ENCODE peak calls at places on chromosomes 2 and 18, in nine cellular contexts. K is stimulated activated CD8-positive, alpha-beta memory T cell treated with anti-CD3 and anti-CD28 coated beads, Interleukin-4, amount 100 ng/mL, for 1 hour; G is testis; X is neuronal stem cell; Q is transverse colon; J is IMR-90; H is EL; E is ELR; B is Calu3. D is an unnamed sample.

GRCh38 chr2:18073601-18074000 is 195.1 kb downstream of the KCNS3 start:
- DNase-seq in K (no peak), G (no peak), X (no peak), Q (no peak), J (no peak), H (no peak), E (no peak), B (no peak), D (no peak)

GRCh38 chr18:32427084-32427933 is 43.4 kb downstream of the GAREM1 start:
- DNase-seq in K (no peak), G (no peak), X (no peak), Q (no peak), J (no peak), H (no peak), E (no peak), B (no peak), D (no peak)

GRCh38 chr2:15189236-15189635 is 371.9 kb downstream of the NBAS start:
- DNase-seq in K (no peak), G (peak; percentile 52), X (no peak), Q (no peak), J (peak; percentile 26), H (no peak), E (no peak), B (no peak), D (no peak)

GRCh38 chr2:37851828-37852584 is 73.1 kb upstream of the RMDN2 start:
- DNase-seq in K (no peak), G (no peak), X (no peak), Q (no peak), J (no peak), H (no peak), E (no peak), B (no peak), D (no peak)

GRCh38 chr2:172704072-172704936 is 31.3 kb upstream of the RAPGEF4 start:
- DNase-seq in K (no peak), G (no peak), X (peak; percentile 18), Q (no peak), J (peak; percentile 51), H (peak; percentile 55), E (peak; percentile 67), B (peak; percentile 50), D (no peak)

GRCh38 chr18:36757081-36757480 is 71.7 kb downstream of the TPGS2 start:
- DNase-seq in K (no peak), G (no peak), X (peak; percentile 27), Q (no peak), J (peak; percentile 80), H (peak; percentile 67), E (peak; percentile 78), B (peak; percentile 38), D (no peak)

GRCh38 chr18:22626771-22627170 is 209.1 kb upstream of the CTAGE1 start:
- DNase-seq in K (no peak), G (no peak), X (no peak), Q (no peak), J (no peak), H (no peak), E (no peak), B (no peak), D (no peak)

GRCh38 chr18:67600181-67600631 is 83.7 kb upstream of the DSEL start:
- DNase-seq in K (no peak), G (no peak), X (no peak), Q (no peak), J (peak; percentile 91), H (peak; percentile 89), E (peak; percentile 88), B (peak; percentile 63), D (no peak)

GRCh38 chr18:78106946-78107345 is 857.3 kb downstream of the GALR1 start:
- DNase-seq in K (no peak), G (no peak), X (no peak), Q (no peak), J (no peak), H (no peak), E (no peak), B (no peak), D (no peak)

GRCh38 chr2:221025397-221025796 is 546.7 kb downstream of the EPHA4 start:
- DNase-seq in K (no peak), G (no peak), X (no peak), Q (no peak), J (no peak), H (peak; percentile 4), E (peak; percentile 1), B (no peak), D (no peak)

GRCh38 chr2:205679410-205680009 is 2.8 kb upstream of the NRP2 start:
- DNase-seq in K (no peak), G (no peak), X (no peak), Q (no peak), J (no peak), H (no peak), E (no peak), B (no peak), D (no peak)

GRCh38 chr2:72940786-72941185 is 23.5 kb downstream of the EMX1 start:
- DNase-seq in K (no peak), G (no peak), X (no peak), Q (no peak), J (peak; percentile 81), H (peak; percentile 82), E (no peak), B (no peak), D (no peak)

GRCh38 chr2:104521247-104521646 is 332.7 kb upstream of the POU3F3 start:
- DNase-seq in K (no peak), G (no peak), X (peak; percentile 14), Q (no peak), J (no peak), H (no peak), E (no peak), B (no peak), D (no peak)

GRCh38 chr18:904135-905090 is at the start of gene ADCYAP1:
- DNase-seq in K (no peak), G (peak; percentile 53), X (no peak), Q (no peak), J (no peak), H (no peak), E (peak; percentile 20), B (no peak), D (no peak)

GRCh38 chr2:20592106-20593071 is 58.5 kb downstream of the HS1BP3 start:
- DNase-seq in K (no peak), G (no peak), X (no peak), Q (peak; percentile 5), J (no peak), H (no peak), E (no peak), B (no peak), D (no peak)

GRCh38 chr2:105950521-105951389 is 206.0 kb downstream of the NCK2 start:
- DNase-seq in K (no peak), G (no peak), X (peak; percentile 52), Q (no peak), J (no peak), H (no peak), E (peak; percentile 4), B (no peak), D (no peak)

GRCh38 chr18:62988467-62988866 is 273.1 kb downstream of the PHLPP1 start:
- DNase-seq in K (no peak), G (no peak), X (no peak), Q (no peak), J (no peak), H (no peak), E (no peak), B (no peak), D (no peak)

GRCh38 chr18:23003289-23003688 is 70.2 kb downstream of the RBBP8 start:
- DNase-seq in K (no peak), G (no peak), X (no peak), Q (no peak), J (no peak), H (no peak), E (no peak), B (no peak), D (no peak)

GRCh38 chr2:235529621-235530020 is 35.8 kb downstream of the AGAP1 start:
- DNase-seq in K (no peak), G (no peak), X (no peak), Q (no peak), J (no peak), H (no peak), E (no peak), B (no peak), D (no peak)

GRCh38 chr2:38835015-38835601 is 40.6 kb downstream of the DHX57 start:
- DNase-seq in K (no peak), G (no peak), X (peak; percentile 9), Q (no peak), J (peak; percentile 28), H (peak; percentile 53), E (peak; percentile 54), B (peak; percentile 3), D (no peak)

GRCh38 chr2:230875347-230876315 is 10.9 kb downstream of the ITM2C start:
- DNase-seq in K (no peak), G (no peak), X (no peak), Q (no peak), J (no peak), H (no peak), E (no peak), B (no peak), D (no peak)

GRCh38 chr2:229445501-229446294 is 174.6 kb upstream of the PID1 start:
- DNase-seq in K (no peak), G (peak; percentile 70), X (no peak), Q (no peak), J (peak; percentile 16), H (peak; percentile 23), E (peak; percentile 36), B (no peak), D (no peak)

GRCh38 chr2:121017411-121017810 is 267.6 kb downstream of the TFCP2L1 start:
- DNase-seq in K (no peak), G (no peak), X (no peak), Q (no peak), J (no peak), H (no peak), E (no peak), B (no peak), D (no peak)

GRCh38 chr18:45322343-45322742 is 292.9 kb upstream of the SLC14A2 start:
- DNase-seq in K (no peak), G (no peak), X (no peak), Q (no peak), J (no peak), H (no peak), E (no peak), B (no peak), D (no peak)

GRCh38 chr18:14074187-14074586 is 58.0 kb downstream of the ZNF519 start:
- DNase-seq in K (no peak), G (no peak), X (no peak), Q (no peak), J (no peak), H (no peak), E (no peak), B (no peak), D (no peak)

GRCh38 chr2:227717687-227718567 is at the start of gene SLC19A3:
- DNase-seq in K (no peak), G (peak; percentile 87), X (peak; percentile 63), Q (peak; percentile 93), J (peak; percentile 50), H (peak; percentile 80), E (peak; percentile 69), B (peak; percentile 95), D (no peak)

GRCh38 chr2:60136913-60137312 is 416.5 kb downstream of the BCL11A start:
- DNase-seq in K (no peak), G (no peak), X (no peak), Q (no peak), J (no peak), H (no peak), E (no peak), B (no peak), D (no peak)

GRCh38 chr18:78780719-78781600 is 198.7 kb upstream of the SALL3 start:
- DNase-seq in K (no peak), G (no peak), X (no peak), Q (no peak), J (no peak), H (no peak), E (no peak), B (no peak), D (no peak)

GRCh38 chr2:74259191-74259590 is 60.8 kb downstream of the MTHFD2 start:
- DNase-seq in K (no peak), G (peak; percentile 63), X (no peak), Q (no peak), J (no peak), H (no peak), E (no peak), B (no peak), D (no peak)

GRCh38 chr2:30252723-30253688 is 21.7 kb downstream of the LBH start:
- DNase-seq in K (no peak), G (peak; percentile 40), X (no peak), Q (peak; percentile 26), J (peak; percentile 85), H (peak; percentile 64), E (no peak), B (peak; percentile 50), D (no peak)

GRCh38 chr2:119482481-119483394 is 41.5 kb downstream of the SCTR start:
- DNase-seq in K (no peak), G (no peak), X (no peak), Q (no peak), J (no peak), H (no peak), E (no peak), B (no peak), D (peak; percentile 94)